ENCODE peak calls at places on chromosomes 5 and 9, in five cellular contexts. K is IMR-90, A is ovary, B is sigmoid colon, Z is GM12891. F is an unnamed sample.

GRCh38 chr9:121562261-121562780 is 62.7 kb upstream of the GGTA1 start:
- DNase-seq in K (no peak), A (no peak), B (no peak), Z (no peak), F (no peak)

GRCh38 chr9:113621309-113621791 is 157.8 kb downstream of the RGS3 start:
- DNase-seq in K (peak; percentile 93), A (peak; percentile 50), B (peak; percentile 89), Z (no peak), F (no peak)

GRCh38 chr5:136021016-136021405 is 7.8 kb upstream of the TGFBI start:
- DNase-seq in K (peak; percentile 78), A (no peak), B (peak; percentile 37), Z (no peak), F (no peak)

GRCh38 chr9:93967020-93967803 is 12.1 kb upstream of the BARX1 start:
- DNase-seq in K (no peak), A (no peak), B (peak; percentile 58), Z (peak; percentile 5), F (no peak)

GRCh38 chr5:136098171-136098570 is 34.5 kb upstream of the SMAD5 start:
- DNase-seq in K (no peak), A (no peak), B (no peak), Z (no peak), F (no peak)

GRCh38 chr9:14251146-14252071 is 62.5 kb downstream of the NFIB start:
- DNase-seq in K (peak; percentile 68), A (peak; percentile 56), B (peak; percentile 88), Z (no peak), F (peak; percentile 30)

GRCh38 chr9:13627502-13627901 is 348.0 kb upstream of the MPDZ start:
- DNase-seq in K (no peak), A (no peak), B (no peak), Z (no peak), F (no peak)

GRCh38 chr5:109692011-109692410 is 2.3 kb downstream of the MAN2A1 start:
- DNase-seq in K (peak; percentile 64), A (no peak), B (no peak), Z (no peak), F (no peak)

GRCh38 chr9:76905984-76906861 is at the start of gene PRUNE2:
- DNase-seq in K (peak; percentile 79), A (peak; percentile 80), B (peak; percentile 94), Z (peak; percentile 25), F (peak; percentile 71)

GRCh38 chr5:77356740-77357139 is 135.4 kb downstream of the WDR41 start:
- DNase-seq in K (peak; percentile 65), A (no peak), B (no peak), Z (peak; percentile 24), F (no peak)

GRCh38 chr9:4421847-4422246 is 68.4 kb upstream of the SLC1A1 start:
- DNase-seq in K (no peak), A (no peak), B (no peak), Z (no peak), F (no peak)

GRCh38 chr5:181100121-181101015 is 30.6 kb downstream of the OR2V1 start:
- DNase-seq in K (no peak), A (no peak), B (no peak), Z (no peak), F (no peak)

GRCh38 chr9:117678882-117679281 is 25.3 kb upstream of the TLR4 start:
- DNase-seq in K (no peak), A (no peak), B (no peak), Z (no peak), F (no peak)

GRCh38 chr5:2213121-2213730 is 330.5 kb upstream of the IRX4 start:
- DNase-seq in K (no peak), A (no peak), B (no peak), Z (no peak), F (no peak)

GRCh38 chr9:107737987-107738743 is 248.6 kb upstream of the KLF4 start:
- DNase-seq in K (peak; percentile 95), A (peak; percentile 68), B (peak; percentile 87), Z (no peak), F (no peak)

GRCh38 chr5:176533894-176534611 is 3.1 kb downstream of the RNF44 start:
- DNase-seq in K (peak; percentile 36), A (peak; percentile 60), B (no peak), Z (no peak), F (no peak)

GRCh38 chr9:13034696-13035006 is 244.8 kb downstream of the MPDZ start:
- DNase-seq in K (no peak), A (no peak), B (no peak), Z (no peak), F (no peak)

GRCh38 chr5:37248970-37249819 is at the start of gene CPLANE1:
- DNase-seq in K (peak; percentile 74), A (peak; percentile 84), B (peak; percentile 86), Z (peak; percentile 71), F (peak; percentile 78)

GRCh38 chr5:351911-352225 is 30.4 kb downstream of the AHRR start:
- DNase-seq in K (no peak), A (no peak), B (no peak), Z (no peak), F (no peak)

GRCh38 chr5:146754621-146755020 is 123.9 kb downstream of the PPP2R2B start:
- DNase-seq in K (no peak), A (no peak), B (no peak), Z (no peak), F (no peak)

GRCh38 chr9:115118471-115119156 is 657 bp upstream of the TNC start:
- DNase-seq in K (peak; percentile 93), A (no peak), B (peak; percentile 93), Z (no peak), F (peak; percentile 92)

GRCh38 chr9:113992276-113992951 is 85.7 kb downstream of the AMBP start:
- DNase-seq in K (no peak), A (no peak), B (no peak), Z (no peak), F (no peak)

GRCh38 chr9:126763130-126763764 is 41.6 kb upstream of the ZBTB43 start:
- DNase-seq in K (no peak), A (no peak), B (no peak), Z (no peak), F (peak; percentile 68)

DNA sequence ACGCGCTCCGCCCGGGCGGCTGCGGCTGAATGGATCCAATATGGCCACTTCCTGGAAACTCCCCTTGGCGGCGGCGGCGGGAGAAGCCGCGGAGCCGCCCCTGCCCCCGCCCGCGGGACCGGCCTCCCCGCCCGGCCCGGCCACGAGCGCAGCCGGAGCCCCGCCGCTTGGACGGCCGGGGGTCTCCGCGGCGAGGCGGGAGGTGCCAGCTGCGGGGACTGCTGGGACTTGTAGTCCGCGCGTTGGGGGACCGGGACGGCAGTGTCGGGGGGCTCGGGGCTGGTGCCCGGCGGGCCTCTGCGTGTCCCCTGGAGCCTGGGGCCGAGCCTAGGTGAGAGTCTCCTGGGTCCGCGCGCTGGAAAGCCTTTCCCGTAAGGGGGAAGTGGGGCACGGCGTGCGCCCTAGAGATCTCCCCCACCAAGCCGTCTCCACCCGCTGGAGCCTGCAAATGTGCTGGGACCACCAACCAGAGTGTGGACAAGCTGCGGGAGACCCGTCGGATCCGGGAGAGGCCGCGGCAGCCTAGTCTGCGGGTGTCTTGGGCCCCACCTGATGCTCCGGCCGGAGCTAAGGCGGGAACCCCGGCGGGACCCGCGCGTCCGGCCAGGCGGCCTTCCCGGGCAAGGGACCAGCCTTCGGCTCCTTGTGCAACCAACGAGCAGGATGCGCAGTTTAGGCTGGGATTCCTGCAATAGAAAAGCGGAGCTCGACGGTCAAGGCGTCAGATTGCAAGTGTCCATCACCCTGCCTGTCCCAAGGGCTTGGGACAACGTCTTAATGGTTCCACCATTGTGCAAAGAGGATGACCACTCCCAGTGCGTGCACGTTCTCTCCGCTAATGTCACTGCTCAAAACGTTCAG is at the start of gene SEPTIN8:
- DNase-seq in K (no peak), A (peak; percentile 69), B (peak; percentile 82), Z (peak; percentile 80), F (peak; percentile 61)
- TF ChIP-seq POLR2A in K (no peak), A (no peak), B (no peak), Z (no peak), F (peak; percentile 39)

GRCh38 chr9:104748359-104749031 is 1.0 kb downstream of the NIPSNAP3A start:
- DNase-seq in K (peak; percentile 13), A (no peak), B (no peak), Z (no peak), F (peak; percentile 23)

GRCh38 chr9:104747245-104747564 is 278 bp upstream of the NIPSNAP3A start:
- DNase-seq in K (no peak), A (no peak), B (no peak), Z (no peak), F (no peak)

GRCh38 chr9:104746798-104747197 is 685 bp upstream of the NIPSNAP3A start:
- DNase-seq in K (no peak), A (no peak), B (no peak), Z (no peak), F (no peak)

GRCh38 chr9:104746285-104746684 is 1.2 kb upstream of the NIPSNAP3A start:
- DNase-seq in K (no peak), A (no peak), B (no peak), Z (no peak), F (no peak)

GRCh38 chr9:104747565-104748358 is at the start of gene NIPSNAP3A:
- DNase-seq in K (peak; percentile 49), A (peak; percentile 87), B (peak; percentile 91), Z (peak; percentile 67), F (peak; percentile 81)
- TF ChIP-seq POLR2A in K (peak; percentile 42), A (peak; percentile 25), B (peak; percentile 30), Z (peak; percentile 43), F (peak; percentile 57)

GRCh38 chr9:128420060-128420650 is 502 bp upstream of the CERCAM start:
- DNase-seq in K (peak; percentile 45), A (peak; percentile 84), B (peak; percentile 87), Z (peak; percentile 89), F (peak; percentile 94)
- TF ChIP-seq POLR2A in K (no peak), A (no peak), B (no peak), Z (no peak), F (no peak)

GRCh38 chr5:139649082-139649991 is 1.2 kb downstream of the CXXC5 start:
- DNase-seq in K (no peak), A (no peak), B (peak; percentile 69), Z (no peak), F (no peak)

GRCh38 chr5:139651502-139651862 is 3.3 kb downstream of the CXXC5 start:
- DNase-seq in K (no peak), A (no peak), B (peak; percentile 64), Z (no peak), F (no peak)

GRCh38 chr5:139651863-139652787 is 4.0 kb downstream of the CXXC5 start:
- DNase-seq in K (peak; percentile 94), A (peak; percentile 76), B (peak; percentile 91), Z (peak; percentile 90), F (peak; percentile 79)

GRCh38 chr5:139650031-139650688 is 2.0 kb downstream of the CXXC5 start:
- DNase-seq in K (no peak), A (no peak), B (peak; percentile 75), Z (no peak), F (no peak)

DNA sequence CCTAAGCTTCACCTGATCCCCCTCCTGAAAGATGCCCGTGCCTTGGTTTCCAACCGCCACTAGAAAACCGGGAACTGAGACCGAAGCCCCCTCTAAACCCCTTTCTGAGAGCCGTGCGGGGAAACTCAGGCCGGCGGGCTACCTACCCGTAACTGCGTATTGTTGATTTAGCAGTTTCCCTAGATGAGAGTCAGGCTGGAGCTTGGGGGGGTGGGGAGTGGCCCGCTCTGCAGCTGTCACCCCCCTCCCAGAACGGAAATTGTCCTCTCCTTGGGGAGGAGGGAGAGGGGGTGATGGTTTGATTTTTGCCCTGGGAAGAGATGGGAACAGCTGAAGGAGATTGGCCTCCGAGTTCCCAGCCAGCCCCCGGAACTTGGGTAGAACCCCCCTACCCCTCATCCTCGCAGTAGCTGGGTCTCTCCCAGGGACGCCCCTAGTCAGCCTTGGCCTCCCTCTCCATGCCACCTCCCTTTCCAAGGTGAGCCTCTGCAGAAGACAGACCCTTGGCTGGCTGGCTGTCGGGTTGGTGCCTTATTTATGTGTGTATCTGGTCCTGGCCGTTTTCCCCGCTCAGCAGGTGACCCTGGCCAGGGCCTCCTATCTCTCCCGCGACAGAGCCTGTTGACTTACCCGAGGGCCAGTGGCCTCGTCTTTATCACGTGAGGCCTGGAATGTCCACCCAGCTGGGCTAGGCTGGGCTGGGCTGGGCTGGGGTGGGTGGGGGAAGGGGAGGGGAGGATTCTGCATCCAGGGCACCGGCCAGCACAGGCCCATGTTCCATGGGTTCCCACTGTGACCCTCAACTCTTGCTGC is 2.7 kb downstream of the CXXC5 start:
- DNase-seq in K (no peak), A (no peak), B (peak; percentile 87), Z (no peak), F (no peak)
- TF ChIP-seq POLR2A in K (no peak), A (no peak), B (no peak), Z (no peak), F (no peak)

F was measured in H54.